ENCODE peak calls at places on chromosomes 2 and 18, in eight cellular contexts. E, A, T, L, B, F, J and X are unnamed samples.

GRCh38 chr2:18066894-18067293 is 188.4 kb downstream of the KCNS3 start:
- DNase-seq in E (no peak), A (no peak), T (no peak), L (no peak), B (peak), F (no peak), J (no peak), X (no peak)

GRCh38 chr2:176110975-176111663 is 4.0 kb downstream of the HOXD11 start:
- DNase-seq in E (peak), A (no peak), T (no peak), L (no peak), B (peak), F (peak), J (no peak), X (no peak)

GRCh38 chr2:43539436-43539835 is 56.4 kb downstream of the THADA start:
- DNase-seq in E (no peak), A (no peak), T (no peak), L (no peak), B (no peak), F (no peak), J (no peak), X (no peak)

GRCh38 chr18:61653823-61654551 is 238.8 kb downstream of the RNF152 start:
- DNase-seq in E (no peak), A (no peak), T (no peak), L (no peak), B (no peak), F (no peak), J (no peak), X (no peak)

GRCh38 chr2:9675369-9676351 is 44.9 kb upstream of the YWHAQ start:
- DNase-seq in E (peak), A (no peak), T (no peak), L (no peak), B (peak), F (peak), J (no peak), X (no peak)

GRCh38 chr2:240413813-240414429 is 21.5 kb upstream of the GPC1 start:
- DNase-seq in E (no peak), A (no peak), T (no peak), L (peak), B (no peak), F (no peak), J (no peak), X (no peak)

GRCh38 chr2:130349174-130349573 is 6.5 kb downstream of the IMP4 start:
- DNase-seq in E (no peak), A (no peak), T (no peak), L (no peak), B (no peak), F (no peak), J (no peak), X (no peak)

GRCh38 chr2:161915121-161915520 is 158.9 kb downstream of the DPP4 start:
- DNase-seq in E (no peak), A (no peak), T (no peak), L (no peak), B (no peak), F (no peak), J (no peak), X (no peak)

GRCh38 chr2:134137182-134137595 is 116.7 kb upstream of the MGAT5 start:
- DNase-seq in E (peak), A (no peak), T (no peak), L (no peak), B (no peak), F (peak), J (no peak), X (no peak)

GRCh38 chr18:52069201-52069600 is 270.8 kb upstream of the DCC start:
- DNase-seq in E (no peak), A (no peak), T (no peak), L (no peak), B (no peak), F (no peak), J (no peak), X (no peak)

GRCh38 chr2:83696838-83697237 is 762.2 kb downstream of the SUCLG1 start:
- DNase-seq in E (no peak), A (no peak), T (no peak), L (no peak), B (no peak), F (no peak), J (no peak), X (no peak)

GRCh38 chr18:28831476-28831875 is 654.5 kb upstream of the CDH2 start:
- DNase-seq in E (peak), A (no peak), T (no peak), L (no peak), B (no peak), F (peak), J (no peak), X (no peak)

GRCh38 chr2:11457935-11458334 is 8.0 kb downstream of the E2F6 start:
- DNase-seq in E (no peak), A (no peak), T (no peak), L (no peak), B (no peak), F (no peak), J (no peak), X (no peak)

GRCh38 chr18:7844017-7844416 is 276.9 kb downstream of the PTPRM start:
- DNase-seq in E (peak), A (no peak), T (no peak), L (no peak), B (no peak), F (peak), J (no peak), X (no peak)

GRCh38 chr2:186595219-186595618 is 5.4 kb downstream of the ITGAV start:
- DNase-seq in E (peak), A (no peak), T (no peak), L (no peak), B (no peak), F (peak), J (no peak), X (no peak)

GRCh38 chr2:69387770-69388481 is 899 bp upstream of the GFPT1 start:
- DNase-seq in E (no peak), A (no peak), T (no peak), L (no peak), B (no peak), F (no peak), J (peak), X (no peak)

GRCh38 chr18:27967938-27968803 is 208.8 kb downstream of the CDH2 start:
- DNase-seq in E (peak), A (no peak), T (no peak), L (no peak), B (no peak), F (peak), J (no peak), X (no peak)

GRCh38 chr18:23529597-23529996 is 26.3 kb downstream of the RMC1 start:
- DNase-seq in E (peak), A (no peak), T (no peak), L (no peak), B (no peak), F (peak), J (no peak), X (no peak)

GRCh38 chr2:195934484-195934883 is 134.2 kb downstream of the DNAH7 start:
- DNase-seq in E (no peak), A (no peak), T (no peak), L (no peak), B (no peak), F (no peak), J (no peak), X (no peak)

GRCh38 chr2:138964413-138964812 is 184.2 kb upstream of the NXPH2 start:
- DNase-seq in E (no peak), A (no peak), T (no peak), L (no peak), B (no peak), F (no peak), J (no peak), X (no peak)

GRCh38 chr2:109727929-109728447 is 66.1 kb upstream of the RGPD5 start:
- DNase-seq in E (no peak), A (no peak), T (no peak), L (no peak), B (no peak), F (no peak), J (no peak), X (no peak)

GRCh38 chr2:47801118-47801517 is 18.2 kb downstream of the MSH6 start:
- DNase-seq in E (no peak), A (no peak), T (no peak), L (no peak), B (no peak), F (no peak), J (no peak), X (no peak)

GRCh38 chr2:178767099-178768060 is 39.8 kb downstream of the TTN start:
- DNase-seq in E (no peak), A (no peak), T (no peak), L (no peak), B (no peak), F (no peak), J (no peak), X (no peak)

GRCh38 chr2:39227628-39228412 is 15.9 kb downstream of the CDKL4 start:
- DNase-seq in E (peak), A (peak), T (peak), L (peak), B (peak), F (peak), J (peak), X (peak)

GRCh38 chr2:20469595-20469994 is 22.7 kb downstream of the RHOB start:
- DNase-seq in E (no peak), A (no peak), T (no peak), L (no peak), B (no peak), F (no peak), J (no peak), X (no peak)

GRCh38 chr2:99810241-99810640 is 320.4 kb upstream of the REV1 start:
- DNase-seq in E (no peak), A (no peak), T (no peak), L (no peak), B (no peak), F (no peak), J (no peak), X (no peak)

GRCh38 chr2:189128961-189129360 is 50.6 kb downstream of the COL5A2 start:
- DNase-seq in E (no peak), A (no peak), T (no peak), L (no peak), B (no peak), F (peak), J (no peak), X (no peak)

DNA sequence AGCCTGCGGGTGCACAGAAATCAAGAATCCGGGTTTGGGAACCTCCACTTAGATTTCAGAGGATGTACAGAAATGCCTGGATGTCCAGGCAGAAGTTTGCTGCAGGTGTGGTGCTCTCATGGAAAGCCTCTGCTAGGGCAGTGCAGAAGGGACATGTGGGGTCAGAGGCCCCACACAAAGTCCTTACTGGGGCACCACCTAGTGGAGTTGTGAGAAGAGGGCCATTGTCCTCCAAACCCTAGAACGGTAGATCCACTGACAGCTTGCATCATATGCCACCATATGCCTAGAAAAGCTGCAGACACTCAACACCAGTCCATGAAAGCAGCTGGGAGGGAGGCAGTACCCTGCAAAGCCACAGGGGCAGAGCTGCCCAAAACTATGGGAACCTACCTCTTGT is 833.0 kb downstream of the TMEM182 start:
- DNase-seq in E (no peak), A (no peak), T (no peak), L (no peak), B (no peak), F (no peak), J (no peak), X (no peak)
- TF ChIP-seq CTCF in E (no peak), A (no peak), T (no peak), L (no peak), B (no peak), F (no peak), J (no peak), X (no peak)

GRCh38 chr2:67272195-67272594 is 124.9 kb upstream of the ETAA1 start:
- DNase-seq in E (peak), A (no peak), T (no peak), L (no peak), B (no peak), F (peak), J (no peak), X (no peak)

GRCh38 chr2:67277450-67277849 is 119.7 kb upstream of the ETAA1 start:
- DNase-seq in E (no peak), A (no peak), T (no peak), L (no peak), B (peak), F (no peak), J (no peak), X (no peak)
- TF ChIP-seq CTCF in E (no peak), A (no peak), T (no peak), L (no peak), B (peak), F (no peak), J (no peak), X (no peak)

GRCh38 chr2:137888845-137889244 is 75.4 kb upstream of the HNMT start:
- DNase-seq in E (no peak), A (no peak), T (no peak), L (no peak), B (peak), F (peak), J (peak), X (peak)

GRCh38 chr2:137881711-137882110 is 82.6 kb upstream of the HNMT start:
- DNase-seq in E (no peak), A (no peak), T (no peak), L (no peak), B (no peak), F (no peak), J (no peak), X (no peak)

DNA sequence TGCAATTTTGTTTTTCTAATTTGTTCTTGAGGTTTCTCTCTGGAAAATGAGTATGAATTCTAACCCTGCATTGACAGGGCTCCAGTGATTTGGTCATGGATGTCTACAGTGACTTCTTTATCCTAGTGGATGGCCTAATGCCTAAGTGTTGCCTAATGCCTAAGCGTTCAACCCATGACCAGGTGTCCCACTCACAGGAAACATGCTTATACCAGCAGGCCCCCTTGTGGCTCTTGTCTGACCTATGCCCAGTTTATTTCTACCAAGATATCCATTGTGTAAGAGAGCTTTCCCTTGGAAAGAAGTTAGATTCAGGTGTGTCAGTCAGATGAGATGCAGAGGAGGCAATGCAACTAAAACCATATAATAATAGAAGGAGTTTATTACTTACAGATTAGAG is 77.8 kb upstream of the HNMT start:
- DNase-seq in E (no peak), A (no peak), T (no peak), L (no peak), B (peak), F (peak), J (no peak), X (no peak)
- TF ChIP-seq CTCF in E (no peak), A (no peak), T (no peak), L (no peak), B (peak), F (no peak), J (no peak), X (peak)

DNA sequence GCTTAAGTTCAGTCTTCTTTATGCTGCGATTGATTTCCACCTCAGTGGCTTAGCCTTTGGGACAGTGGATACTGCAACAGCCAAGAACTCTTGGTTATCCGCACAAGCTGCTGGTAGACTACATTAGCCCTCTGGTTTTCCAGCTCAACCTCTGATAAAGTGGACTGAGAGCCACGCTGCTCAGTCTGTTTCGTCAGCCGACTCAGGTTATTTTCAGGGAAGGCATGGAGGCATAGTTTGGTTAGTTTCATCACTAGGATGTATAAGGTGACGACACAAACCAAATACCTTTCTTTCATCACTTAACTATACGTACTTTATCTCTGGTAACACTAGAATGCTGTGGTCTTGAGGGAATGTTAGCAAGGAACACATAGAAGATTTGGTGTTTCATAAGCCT is 14.2 kb downstream of the CD8A start:
- DNase-seq in E (no peak), A (no peak), T (no peak), L (no peak), B (no peak), F (no peak), J (no peak), X (no peak)
- TF ChIP-seq CTCF in E (no peak), A (no peak), T (no peak), L (no peak), B (no peak), F (no peak), J (no peak), X (no peak)

DNA sequence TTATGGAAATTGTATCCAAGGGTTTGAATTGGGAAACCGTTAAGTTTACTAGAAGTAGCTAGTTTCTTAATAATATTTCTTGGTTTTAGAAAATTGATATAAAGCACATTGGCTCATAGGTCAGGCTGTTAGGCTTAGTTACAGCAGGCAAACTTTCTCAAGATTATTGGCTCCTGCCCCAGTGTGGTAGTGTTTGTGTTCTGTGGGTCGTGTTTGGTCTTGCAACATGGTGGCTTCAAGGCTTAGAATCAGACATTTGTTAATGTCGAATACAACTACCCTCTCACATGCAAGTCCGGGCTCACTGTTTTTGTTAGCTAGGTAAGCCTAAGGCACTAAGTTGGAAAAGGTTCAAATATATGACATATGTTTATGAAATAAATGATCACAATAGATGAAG is 19.6 kb downstream of the CERS6 start:
- DNase-seq in E (no peak), A (no peak), T (no peak), L (no peak), B (no peak), F (no peak), J (no peak), X (no peak)
- TF ChIP-seq CTCF in E (no peak), A (no peak), T (no peak), L (no peak), B (no peak), F (no peak), J (no peak), X (no peak)

GRCh38 chr2:149715005-149715592 is 127.5 kb upstream of the MMADHC start:
- DNase-seq in E (peak), A (no peak), T (no peak), L (no peak), B (peak), F (peak), J (no peak), X (no peak)
- TF ChIP-seq CTCF in E (peak), A (no peak), T (no peak), L (peak), B (peak), F (peak), J (no peak), X (peak)